ENCODE peak calls at places on chromosomes 12 and 14, in five cellular contexts. W is HCT116, E is ovary, H is Peyer's patch, T is IMR-90. K is an unnamed sample.

GRCh38 chr14:67576216-67576615 is 23.9 kb downstream of the PIGH start:
- DNase-seq in W (no peak), E (no peak), H (no peak), T (no peak), K (no peak)

GRCh38 chr12:43126652-43127051 is 425.4 kb downstream of the ADAMTS20 start:
- DNase-seq in W (no peak), E (no peak), H (no peak), T (no peak), K (no peak)

GRCh38 chr14:35405304-35405996 is 901 bp upstream of the NFKBIA start:
- DNase-seq in W (no peak), E (peak), H (peak), T (no peak), K (no peak)

GRCh38 chr12:41619705-41620104 is 431.6 kb downstream of the PDZRN4 start:
- DNase-seq in W (no peak), E (no peak), H (no peak), T (no peak), K (no peak)

GRCh38 chr12:121015825-121016766 is at the start of gene C12orf43:
- DNase-seq in W (peak), E (peak), H (peak), T (peak), K (peak)

GRCh38 chr12:8088574-8088973 is 6.5 kb downstream of the NECAP1 start:
- DNase-seq in W (no peak), E (no peak), H (peak), T (no peak), K (no peak)

GRCh38 chr14:28102814-28103213 is 663.8 kb upstream of the FOXG1 start:
- DNase-seq in W (no peak), E (no peak), H (no peak), T (no peak), K (peak)

GRCh38 chr14:32545109-32545857 is 216.2 kb downstream of the AKAP6 start:
- DNase-seq in W (no peak), E (no peak), H (no peak), T (no peak), K (no peak)

GRCh38 chr12:13211191-13211858 is 14.8 kb downstream of the EMP1 start:
- DNase-seq in W (no peak), E (no peak), H (no peak), T (peak), K (no peak)

GRCh38 chr14:61212546-61212945 is 68.6 kb downstream of the TMEM30B start:
- DNase-seq in W (no peak), E (no peak), H (no peak), T (no peak), K (no peak)

GRCh38 chr14:100881211-100882025 is 22.1 kb downstream of the RTL1 start:
- DNase-seq in W (no peak), E (peak), H (no peak), T (no peak), K (no peak)

GRCh38 chr12:3837049-3837448 is 36.1 kb downstream of the PARP11 start:
- DNase-seq in W (no peak), E (no peak), H (no peak), T (no peak), K (no peak)

GRCh38 chr14:85532981-85533820 is 3.3 kb downstream of the FLRT2 start:
- DNase-seq in W (no peak), E (peak), H (peak), T (peak), K (no peak)

GRCh38 chr14:105487986-105488777 is 1.5 kb downstream of the CRIP1 start:
- DNase-seq in W (no peak), E (no peak), H (peak), T (no peak), K (no peak)

GRCh38 chr14:64503184-64503433 is 529 bp downstream of the ZBTB25 start:
- DNase-seq in W (no peak), E (peak), H (no peak), T (no peak), K (no peak)

GRCh38 chr12:8605057-8605456 is 7.6 kb downstream of the AICDA start:
- DNase-seq in W (no peak), E (no peak), H (no peak), T (no peak), K (no peak)

GRCh38 chr14:69985456-69985855 is 106.2 kb downstream of the SMOC1 start:
- DNase-seq in W (no peak), E (no peak), H (no peak), T (peak), K (no peak)

GRCh38 chr12:59833408-59833807 is 237.6 kb downstream of the SLC16A7 start:
- DNase-seq in W (no peak), E (no peak), H (no peak), T (peak), K (no peak)

GRCh38 chr12:40002178-40003169 is 103.4 kb downstream of the SLC2A13 start:
- DNase-seq in W (no peak), E (no peak), H (peak), T (no peak), K (no peak)

GRCh38 chr12:97640826-97641225 is 178.2 kb downstream of the RMST start:
- DNase-seq in W (no peak), E (no peak), H (no peak), T (no peak), K (no peak)

GRCh38 chr12:99824900-99825562 is 159.7 kb downstream of the ANKS1B start:
- DNase-seq in W (no peak), E (no peak), H (no peak), T (no peak), K (no peak)

GRCh38 chr14:72610831-72611200 is 283.1 kb downstream of the DPF3 start:
- DNase-seq in W (no peak), E (no peak), H (no peak), T (no peak), K (no peak)

GRCh38 chr12:57086951-57087688 is 1.8 kb upstream of the NAB2 start:
- DNase-seq in W (peak), E (peak), H (peak), T (peak), K (peak)

GRCh38 chr14:104587641-104588040 is 8.1 kb downstream of the C14orf180 start:
- DNase-seq in W (no peak), E (no peak), H (no peak), T (no peak), K (no peak)

GRCh38 chr14:53016491-53016890 is 65.6 kb upstream of the FERMT2 start:
- DNase-seq in W (no peak), E (no peak), H (no peak), T (peak), K (no peak)

GRCh38 chr14:103091041-103091882 is 3.3 kb upstream of the EXOC3L4 start:
- DNase-seq in W (no peak), E (peak), H (peak), T (peak), K (peak)

GRCh38 chr12:120515496-120515895 is 13.5 kb downstream of the COQ5 start:
- DNase-seq in W (no peak), E (no peak), H (no peak), T (no peak), K (no peak)

GRCh38 chr12:24991209-24992049 is 42.5 kb upstream of the BCAT1 start:
- DNase-seq in W (peak), E (no peak), H (no peak), T (peak), K (peak)

GRCh38 chr14:75126679-75127473 is at the start of gene NEK9:
- DNase-seq in W (peak), E (peak), H (peak), T (peak), K (peak)
- TF ChIP-seq POLR2A in W (peak), E (peak), H (peak), T (peak), K (peak)

GRCh38 chr12:108563135-108563803 is 873 bp downstream of the ISCU start:
- DNase-seq in W (peak), E (peak), H (peak), T (peak), K (peak)
- TF ChIP-seq POLR2A in W (no peak), E (peak), H (no peak), T (peak), K (no peak)

DNA sequence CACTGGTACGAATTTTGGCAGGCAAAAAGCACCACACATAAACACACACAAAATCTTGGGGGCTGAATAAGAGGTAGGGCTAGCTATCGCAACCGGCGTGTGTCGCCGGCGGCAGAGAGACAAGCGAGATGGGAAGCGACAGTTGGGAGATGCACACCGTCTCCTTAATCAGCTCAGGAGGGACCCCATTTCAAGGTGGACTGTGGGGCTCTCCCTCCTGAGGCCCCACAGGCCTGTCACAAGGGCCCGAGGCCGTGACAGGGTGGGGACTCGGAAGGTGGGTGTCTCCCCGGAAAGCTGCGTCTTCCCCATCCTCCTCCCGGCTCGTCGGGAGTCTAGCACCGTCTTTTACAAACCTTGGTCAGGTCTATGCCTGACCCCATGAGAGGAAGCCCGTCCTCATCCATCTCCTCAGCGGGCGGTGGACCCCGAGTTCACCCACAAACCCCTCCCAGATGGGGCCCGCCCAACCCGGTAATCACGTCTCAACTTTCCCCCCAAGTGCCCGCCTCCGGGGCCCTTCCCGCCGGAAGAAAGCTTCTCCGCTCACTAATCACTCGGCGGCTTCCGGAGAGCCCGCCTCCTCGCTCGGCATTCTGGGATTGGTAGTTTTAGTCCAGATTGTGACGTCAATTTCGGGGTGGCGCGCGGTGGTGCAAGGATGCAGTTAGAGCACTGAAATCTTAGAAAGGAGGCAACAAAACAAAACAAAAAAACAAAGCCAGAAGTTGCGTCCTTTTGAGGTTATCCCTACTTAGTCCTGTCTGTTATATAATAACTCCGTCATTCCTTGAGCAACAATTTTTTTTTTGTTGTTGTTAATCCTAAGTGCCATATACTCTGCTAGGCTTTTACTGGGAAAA is at the start of gene WASHC3:
- DNase-seq in W (peak), E (peak), H (peak), T (peak), K (peak)
- TF ChIP-seq POLR2A in W (no peak), E (peak), H (peak), T (peak), K (peak)

GRCh38 chr12:93657076-93657475 is 20.1 kb upstream of the CRADD start:
- DNase-seq in W (no peak), E (no peak), H (no peak), T (peak), K (no peak)

GRCh38 chr12:93653079-93653478 is 24.1 kb upstream of the CRADD start:
- DNase-seq in W (no peak), E (no peak), H (no peak), T (no peak), K (no peak)

GRCh38 chr12:93650626-93651025 is 26.5 kb upstream of the CRADD start:
- DNase-seq in W (no peak), E (no peak), H (no peak), T (no peak), K (no peak)

GRCh38 chr12:93653712-93654111 is 23.5 kb upstream of the CRADD start:
- DNase-seq in W (no peak), E (no peak), H (no peak), T (no peak), K (no peak)
- TF ChIP-seq POLR2A in W (no peak), E (no peak), H (no peak), T (no peak), K (no peak)

GRCh38 chr12:52069410-52070242 is at the start of gene ATG101:
- DNase-seq in W (peak), E (peak), H (peak), T (peak), K (peak)
- TF ChIP-seq POLR2A in W (no peak), E (peak), H (peak), T (peak), K (peak)

DNA sequence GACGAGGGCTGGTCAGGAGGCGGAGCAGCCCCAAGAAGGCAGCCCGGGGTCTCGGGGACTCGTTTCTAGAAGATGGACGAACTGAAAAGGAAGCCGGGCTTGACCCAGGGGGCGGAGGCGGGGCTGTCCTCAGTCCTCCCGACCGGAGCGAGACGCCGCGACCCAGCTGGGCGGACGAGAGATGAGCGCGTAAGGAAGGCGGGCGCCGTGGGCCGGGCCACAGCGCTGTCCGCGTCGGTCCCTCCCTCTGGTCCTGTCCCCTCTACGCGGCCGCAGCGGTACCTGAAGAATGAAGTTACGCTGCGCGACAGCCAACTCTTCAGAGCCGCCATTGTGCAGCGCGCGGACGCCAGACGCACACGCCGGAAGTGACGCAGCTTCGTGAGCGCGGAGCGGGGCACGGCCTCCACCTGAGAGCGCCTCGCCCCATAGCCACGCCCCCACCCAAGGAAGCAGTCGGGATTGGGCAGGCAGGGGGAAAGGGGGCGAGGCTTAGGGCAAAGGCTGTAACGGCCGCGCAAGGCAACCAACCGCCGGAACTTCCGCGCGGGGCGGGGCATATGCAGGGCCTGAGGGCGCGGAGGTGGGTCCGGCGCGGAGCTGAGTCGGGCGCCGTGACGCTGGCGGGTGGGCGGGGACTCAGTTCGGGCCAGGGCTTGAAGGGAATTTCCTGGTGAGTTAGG is at the start of gene DIABLO:
- DNase-seq in W (peak), E (peak), H (peak), T (peak), K (peak)
- TF ChIP-seq POLR2A in W (peak), E (peak), H (peak), T (peak), K (peak)

K was measured in H54.